ENCODE peak calls at places on chromosomes 2 and 18, in nine cellular contexts. Y is GM13977, R is lower lobe of right lung, C is cardiac muscle cell, N is NB4, O is BE2C, V is GM12865, F is choroid plexus epithelial cell, U is foreskin fibroblast. I is an unnamed sample.

GRCh38 chr2:84963692-84964405 is 7.1 kb upstream of the KCMF1 start:
- DNase-seq in Y (no peak), R (no peak), C (no peak), N (peak; percentile 81), O (no peak), V (no peak), F (peak; percentile 93), U (peak; percentile 92), I (no peak)

GRCh38 chr18:76459687-76460350 is 35.2 kb downstream of the ZNF516 start:
- DNase-seq in Y (no peak), R (peak; percentile 56), C (no peak), N (no peak), O (no peak), V (no peak), F (peak; percentile 98), U (peak; percentile 99), I (peak; percentile 97)

GRCh38 chr2:44112096-44112495 is 56.6 kb upstream of the PPM1B start:
- DNase-seq in Y (no peak), R (no peak), C (no peak), N (peak; percentile 71), O (no peak), V (no peak), F (no peak), U (no peak), I (no peak)

GRCh38 chr2:479505-480161 is 191.7 kb upstream of the ALKAL2 start:
- DNase-seq in Y (no peak), R (no peak), C (no peak), N (no peak), O (no peak), V (no peak), F (peak; percentile 3), U (no peak), I (no peak)

GRCh38 chr2:158204741-158205165 is 103.1 kb downstream of the UPP2 start:
- DNase-seq in Y (no peak), R (no peak), C (no peak), N (no peak), O (no peak), V (peak; percentile 12), F (peak; percentile 95), U (peak; percentile 12), I (no peak)

GRCh38 chr2:195304310-195304709 is 352.7 kb upstream of the SLC39A10 start:
- DNase-seq in Y (no peak), R (no peak), C (no peak), N (peak; percentile 42), O (peak; percentile 33), V (peak; percentile 37), F (peak; percentile 64), U (peak; percentile 14), I (no peak)

GRCh38 chr2:177758591-177759371 is 313.8 kb downstream of the PDE11A start:
- DNase-seq in Y (no peak), R (no peak), C (peak; percentile 76), N (peak; percentile 48), O (peak; percentile 53), V (no peak), F (peak; percentile 77), U (peak; percentile 69), I (peak; percentile 62)

GRCh38 chr18:27363918-27364317 is 178.8 kb upstream of the CHST9 start:
- DNase-seq in Y (peak; percentile 9), R (no peak), C (peak; percentile 30), N (peak; percentile 11), O (no peak), V (no peak), F (peak; percentile 43), U (no peak), I (no peak)

GRCh38 chr2:45190481-45190880 is 181.2 kb upstream of the SIX2 start:
- DNase-seq in Y (no peak), R (no peak), C (no peak), N (peak; percentile 73), O (no peak), V (no peak), F (peak; percentile 60), U (peak; percentile 64), I (no peak)

GRCh38 chr2:46012618-46013240 is 284.5 kb upstream of the EPAS1 start:
- DNase-seq in Y (no peak), R (no peak), C (no peak), N (no peak), O (no peak), V (no peak), F (no peak), U (no peak), I (no peak)

GRCh38 chr2:41414486-41415230 is 633.2 kb upstream of the PKDCC start:
- DNase-seq in Y (peak; percentile 3), R (no peak), C (peak; percentile 47), N (peak; percentile 59), O (peak; percentile 44), V (peak; percentile 65), F (peak; percentile 50), U (peak; percentile 36), I (no peak)

GRCh38 chr2:153871231-153872221 is at the start of gene GALNT13:
- DNase-seq in Y (peak; percentile 10), R (peak; percentile 60), C (peak; percentile 78), N (no peak), O (peak; percentile 88), V (no peak), F (peak; percentile 1), U (no peak), I (peak; percentile 47)

GRCh38 chr2:223084873-223085272 is 32.9 kb downstream of the KCNE4 start:
- DNase-seq in Y (no peak), R (no peak), C (no peak), N (no peak), O (peak; percentile 91), V (no peak), F (no peak), U (no peak), I (no peak)

GRCh38 chr18:49321800-49322461 is 138.5 kb downstream of the DYM start:
- DNase-seq in Y (no peak), R (no peak), C (no peak), N (no peak), O (no peak), V (no peak), F (peak; percentile 66), U (peak; percentile 66), I (no peak)

GRCh38 chr2:64063924-64064331 is 44.7 kb upstream of the VPS54 start:
- DNase-seq in Y (no peak), R (no peak), C (peak; percentile 68), N (no peak), O (no peak), V (no peak), F (peak; percentile 86), U (peak; percentile 70), I (peak; percentile 72)

GRCh38 chr2:36812196-36812595 is 115.7 kb downstream of the VIT start:
- DNase-seq in Y (no peak), R (no peak), C (peak; percentile 18), N (peak; percentile 15), O (no peak), V (no peak), F (no peak), U (no peak), I (no peak)
- TF ChIP-seq CTCF in Y (peak; percentile 43), R (no peak), C (peak; percentile 22), N (no peak), O (peak; percentile 34), V (peak; percentile 23), F (peak; percentile 39), U (peak; percentile 9), I (peak; percentile 43)

GRCh38 chr2:160293401-160293911 is 93.4 kb upstream of the ITGB6 start:
- DNase-seq in Y (no peak), R (no peak), C (no peak), N (no peak), O (no peak), V (no peak), F (peak; percentile 94), U (peak; percentile 95), I (no peak)

GRCh38 chr2:160292225-160292624 is 92.2 kb upstream of the ITGB6 start:
- DNase-seq in Y (no peak), R (no peak), C (no peak), N (peak; percentile 12), O (no peak), V (no peak), F (peak; percentile 72), U (peak; percentile 50), I (no peak)

GRCh38 chr2:160290590-160290989 is 90.5 kb upstream of the ITGB6 start:
- DNase-seq in Y (no peak), R (no peak), C (no peak), N (no peak), O (no peak), V (no peak), F (no peak), U (no peak), I (no peak)

GRCh38 chr2:160289803-160290202 is 89.7 kb upstream of the ITGB6 start:
- DNase-seq in Y (no peak), R (no peak), C (no peak), N (no peak), O (no peak), V (no peak), F (peak; percentile 62), U (peak; percentile 53), I (no peak)

DNA sequence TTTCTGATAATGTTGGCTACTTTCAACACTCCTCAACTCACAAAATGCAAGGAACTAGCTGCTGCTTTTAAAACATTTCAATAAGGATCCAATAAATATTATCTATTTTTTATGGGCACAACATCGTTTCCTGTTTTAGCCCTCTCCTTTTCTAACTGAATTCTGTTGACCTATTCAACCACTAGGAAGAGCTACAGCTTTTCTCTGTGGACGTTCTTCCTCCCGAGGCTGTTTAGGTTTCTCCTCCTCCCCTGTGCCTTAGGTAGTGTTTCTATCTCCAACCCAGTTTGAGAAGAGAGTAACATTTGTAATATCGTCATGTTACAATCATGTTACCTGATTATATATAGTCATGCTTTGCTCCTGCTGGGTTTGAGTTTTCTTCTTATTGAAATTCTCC is 91.3 kb upstream of the ITGB6 start:
- DNase-seq in Y (no peak), R (no peak), C (no peak), N (no peak), O (no peak), V (no peak), F (no peak), U (no peak), I (no peak)
- TF ChIP-seq CTCF in Y (no peak), R (no peak), C (peak; percentile 5), N (no peak), O (no peak), V (no peak), F (peak; percentile 37), U (no peak), I (no peak)

DNA sequence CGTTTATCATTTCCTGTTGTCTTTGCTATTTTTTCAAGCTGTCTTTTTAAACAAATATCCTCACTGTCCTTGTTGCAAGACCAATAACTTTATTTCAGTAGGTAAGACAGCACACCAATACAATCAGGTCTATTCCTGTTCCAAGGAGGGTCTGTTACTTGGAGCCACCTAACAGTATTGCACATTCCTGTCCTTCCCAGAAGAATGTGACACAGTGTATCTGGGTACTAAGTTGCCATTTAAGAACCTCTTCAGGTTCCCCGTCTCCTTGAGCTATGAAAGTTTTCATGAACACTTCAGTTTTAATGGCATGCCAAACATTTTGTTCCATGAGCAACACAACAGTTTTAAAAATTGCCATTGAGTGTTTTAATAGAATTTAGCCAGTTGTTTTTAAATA is 138.9 kb upstream of the CAVIN2 start:
- DNase-seq in Y (no peak), R (no peak), C (peak; percentile 14), N (no peak), O (no peak), V (no peak), F (no peak), U (no peak), I (no peak)
- TF ChIP-seq CTCF in Y (no peak), R (no peak), C (no peak), N (no peak), O (no peak), V (no peak), F (no peak), U (no peak), I (no peak)

DNA sequence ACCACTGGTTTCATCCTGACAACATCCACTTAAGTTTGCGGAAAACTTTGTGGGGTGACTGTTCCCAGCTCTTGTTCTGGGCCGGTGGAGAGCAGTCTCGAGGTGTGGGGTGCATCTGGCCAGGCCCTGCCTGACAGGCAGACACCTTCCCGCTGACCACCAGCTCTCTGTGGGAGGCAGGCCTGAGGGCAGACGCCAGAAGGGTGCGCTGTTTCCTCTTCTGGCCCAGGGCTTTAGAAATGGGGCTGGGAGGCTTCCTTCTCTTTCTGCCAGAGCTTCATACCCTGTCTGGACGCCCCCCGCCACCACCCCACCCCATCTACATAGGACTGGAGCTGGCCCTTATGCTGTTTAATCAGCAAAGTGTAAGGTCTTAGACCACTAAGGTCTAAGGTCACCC is 263.8 kb downstream of the LOXHD1 start:
- DNase-seq in Y (no peak), R (no peak), C (peak; percentile 65), N (peak; percentile 21), O (no peak), V (no peak), F (peak; percentile 28), U (no peak), I (no peak)
- TF ChIP-seq CTCF in Y (peak; percentile 32), R (no peak), C (peak; percentile 16), N (peak; percentile 31), O (peak; percentile 39), V (peak; percentile 27), F (peak; percentile 53), U (no peak), I (no peak)

I was measured in retinal pigment epithelial cell.